ENCODE peak calls at places on chromosomes 5 and 9, in seven cellular contexts. B, Q, H, A, P, N and I are unnamed samples.

GRCh38 chr5:123422433-123423277 is 548 bp downstream of the CEP120 start:
- DNase-seq in B (no peak), Q (no peak), H (no peak), A (peak; percentile 51), P (peak; percentile 24), N (peak; percentile 26), I (no peak)

GRCh38 chr5:161545701-161546462 is 643 bp downstream of the GABRB2 start:
- DNase-seq in B (no peak), Q (no peak), H (no peak), A (no peak), P (no peak), N (no peak), I (no peak)

GRCh38 chr5:170536498-170536897 is 32.7 kb downstream of the KCNIP1 start:
- DNase-seq in B (no peak), Q (no peak), H (no peak), A (no peak), P (no peak), N (no peak), I (no peak)

GRCh38 chr9:113349434-113350337 is at the start of gene BSPRY:
- DNase-seq in B (no peak), Q (peak; percentile 20), H (peak; percentile 53), A (peak; percentile 63), P (no peak), N (no peak), I (no peak)

GRCh38 chr9:136554870-136555269 is 9.0 kb upstream of the NOTCH1 start:
- DNase-seq in B (no peak), Q (no peak), H (peak; percentile 77), A (no peak), P (no peak), N (no peak), I (no peak)

GRCh38 chr5:177447611-177448243 is 1.1 kb downstream of the PRR7 start:
- DNase-seq in B (peak; percentile 92), Q (no peak), H (no peak), A (peak; percentile 54), P (no peak), N (no peak), I (peak; percentile 88)

GRCh38 chr5:52895572-52896296 is 93.4 kb upstream of the ITGA2 start:
- DNase-seq in B (no peak), Q (peak; percentile 23), H (no peak), A (no peak), P (no peak), N (no peak), I (no peak)

GRCh38 chr9:115167175-115167574 is 49.2 kb upstream of the TNC start:
- DNase-seq in B (no peak), Q (peak; percentile 11), H (no peak), A (no peak), P (no peak), N (no peak), I (no peak)

GRCh38 chr5:98721231-98721928 is 52.1 kb upstream of the RGMB start:
- DNase-seq in B (no peak), Q (no peak), H (no peak), A (no peak), P (no peak), N (no peak), I (no peak)

GRCh38 chr5:84384604-84385575 is at the start of gene EDIL3:
- DNase-seq in B (peak; percentile 89), Q (no peak), H (peak; percentile 53), A (peak; percentile 64), P (no peak), N (peak; percentile 65), I (peak; percentile 87)

GRCh38 chr9:27469583-27469982 is 54.5 kb upstream of the IFNK start:
- DNase-seq in B (no peak), Q (no peak), H (no peak), A (no peak), P (no peak), N (no peak), I (no peak)

GRCh38 chr9:16884952-16885513 is 14.6 kb upstream of the BNC2 start:
- DNase-seq in B (no peak), Q (no peak), H (no peak), A (peak; percentile 27), P (no peak), N (no peak), I (no peak)

GRCh38 chr9:16877256-16877655 is 6.8 kb upstream of the BNC2 start:
- DNase-seq in B (no peak), Q (no peak), H (no peak), A (no peak), P (no peak), N (no peak), I (no peak)

GRCh38 chr9:16883586-16883985 is 13.1 kb upstream of the BNC2 start:
- DNase-seq in B (no peak), Q (no peak), H (no peak), A (no peak), P (no peak), N (no peak), I (no peak)

GRCh38 chr9:16884373-16884772 is 13.9 kb upstream of the BNC2 start:
- DNase-seq in B (no peak), Q (no peak), H (no peak), A (no peak), P (no peak), N (no peak), I (no peak)

DNA sequence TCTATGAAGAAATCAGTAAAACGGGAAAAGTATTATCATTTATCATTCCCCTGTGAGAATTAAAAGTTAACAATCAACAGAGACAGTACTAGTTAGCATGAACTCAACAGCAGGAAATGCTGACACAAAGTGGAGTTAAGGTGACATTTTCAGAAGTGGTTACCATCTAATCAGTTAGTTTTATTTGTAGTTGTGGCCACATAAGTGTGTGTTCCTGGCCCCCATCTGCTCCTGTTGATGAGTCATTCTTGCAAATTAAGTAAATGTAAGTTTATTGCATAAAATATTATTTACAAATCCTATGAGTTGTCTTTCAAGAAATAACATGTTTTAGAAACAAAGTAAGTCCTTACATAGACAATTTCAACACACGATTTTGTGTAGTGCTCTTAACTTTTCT is 8.9 kb upstream of the BNC2 start:
- DNase-seq in B (no peak), Q (no peak), H (no peak), A (no peak), P (no peak), N (no peak), I (no peak)
- H3K27ac ChIP-seq in B (no peak overlapping the region), Q (no peak overlapping the region), H (no peak overlapping the region), A (no peak overlapping the region), P (no peak overlapping the region), N (no peak overlapping the region), I (no peak overlapping the region)

GRCh38 chr5:160310910-160311295 is 1.5 kb downstream of the CCNJL start:
- DNase-seq in B (no peak), Q (no peak), H (no peak), A (no peak), P (no peak), N (no peak), I (no peak)

GRCh38 chr5:160310140-160310909 is 2.0 kb downstream of the CCNJL start:
- DNase-seq in B (no peak), Q (no peak), H (no peak), A (no peak), P (no peak), N (no peak), I (peak; percentile 25)

GRCh38 chr5:160312139-160312959 is at the start of gene CCNJL:
- DNase-seq in B (peak; percentile 47), Q (no peak), H (peak; percentile 74), A (peak; percentile 52), P (peak; percentile 38), N (peak; percentile 81), I (peak; percentile 83)

GRCh38 chr5:160312960-160313734 is 783 bp upstream of the CCNJL start:
- DNase-seq in B (no peak), Q (no peak), H (no peak), A (no peak), P (no peak), N (no peak), I (no peak)

DNA sequence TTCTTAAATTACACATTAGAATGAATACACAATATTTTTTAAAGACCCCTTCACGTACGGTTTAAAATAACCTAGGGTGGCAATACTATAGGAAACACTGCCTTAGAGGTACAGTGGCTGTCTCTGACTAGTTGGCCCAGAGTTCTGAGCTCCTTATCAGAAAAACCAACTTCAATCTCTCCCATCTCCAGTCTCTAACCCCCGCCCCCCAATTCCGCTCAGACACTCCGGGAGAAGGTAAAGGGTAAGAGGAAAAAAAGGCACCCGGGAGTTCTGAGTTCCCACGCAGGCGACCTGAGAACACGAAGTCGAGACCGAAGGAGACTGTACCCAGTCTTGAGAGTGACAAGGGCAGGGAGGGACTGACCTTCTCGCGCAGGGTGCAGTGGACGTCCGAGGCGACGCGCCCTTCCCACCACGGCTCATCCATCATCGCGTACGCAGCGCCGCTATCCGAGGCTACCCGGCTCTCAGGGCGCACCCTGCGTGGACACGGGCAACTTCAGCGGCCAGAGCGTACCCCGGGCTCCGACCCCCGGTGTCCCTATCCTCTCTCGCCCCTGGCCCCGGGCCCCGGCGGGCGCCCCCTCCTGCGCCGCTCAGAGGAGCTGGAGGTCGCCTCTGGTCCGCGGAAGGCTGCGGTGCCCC is 749 bp downstream of the CCNJL start:
- DNase-seq in B (no peak), Q (no peak), H (peak; percentile 75), A (no peak), P (no peak), N (peak; percentile 36), I (peak; percentile 48)
- H3K27ac ChIP-seq in B (no peak overlapping the region), Q (peak overlapping the region; percentile 22), H (peak overlapping the region; percentile 88), A (peak overlapping the region; percentile 65), P (no peak overlapping the region), N (no peak overlapping the region), I (no peak overlapping the region)

DNA sequence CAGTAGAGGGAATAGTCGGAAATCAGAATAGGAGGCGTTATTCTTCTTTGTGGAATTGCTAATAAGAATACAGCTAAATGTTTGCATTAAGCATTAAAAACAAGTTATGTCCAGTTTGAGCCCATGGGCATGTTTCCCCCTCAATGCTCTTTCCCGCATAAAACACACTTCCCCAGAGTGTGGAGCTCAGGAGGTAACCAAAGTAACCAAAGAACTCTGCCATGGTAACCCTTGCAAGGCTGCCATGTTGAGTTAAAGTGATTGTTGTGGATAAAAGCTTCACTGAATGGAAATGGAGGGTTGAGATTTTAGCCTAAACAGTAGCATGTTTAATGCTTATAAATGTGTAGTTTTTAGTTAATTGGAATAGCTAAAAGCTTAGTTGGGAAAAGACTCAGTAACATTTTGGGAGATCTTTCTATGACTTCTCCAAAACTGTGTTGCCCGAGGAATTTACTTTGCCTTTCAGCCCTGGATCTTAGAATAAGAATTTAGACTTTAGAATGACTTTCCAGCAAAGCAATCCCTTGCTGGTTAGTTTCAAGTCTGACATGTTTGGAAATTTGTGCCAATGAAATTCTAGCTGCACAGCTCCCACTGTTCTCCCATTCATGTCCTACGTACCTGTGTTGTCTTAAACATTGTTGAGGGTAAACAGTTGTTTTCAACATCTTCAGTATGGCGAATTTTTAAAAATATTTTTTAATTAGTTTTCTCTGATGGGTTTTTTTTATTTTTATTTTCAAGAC is 111.2 kb downstream of the CCDC192 start:
- DNase-seq in B (no peak), Q (no peak), H (no peak), A (no peak), P (no peak), N (no peak), I (no peak)
- H3K27ac ChIP-seq in B (no peak overlapping the region), Q (no peak overlapping the region), H (no peak overlapping the region), A (no peak overlapping the region), P (no peak overlapping the region), N (no peak overlapping the region), I (no peak overlapping the region)

GRCh38 chr5:1127991-1128785 is 16.3 kb upstream of the SLC12A7 start:
- DNase-seq in B (peak; percentile 55), Q (no peak), H (no peak), A (peak; percentile 66), P (no peak), N (no peak), I (no peak)
- H3K27ac ChIP-seq in B (no peak overlapping the region), Q (no peak overlapping the region), H (no peak overlapping the region), A (no peak overlapping the region), P (no peak overlapping the region), N (no peak overlapping the region), I (no peak overlapping the region)